ENCODE peak calls at places on chromosomes 13 and 19, in nine cellular contexts. Z, O, Y, U, L, J, K, T and H are unnamed samples. For H3K4me1, the result is how much of the 10 kb centered on the place peaks cover.

GRCh38 chr19:38255759-38256052 is 468 bp downstream of the PPP1R14A start:
- DNase-seq in U (peak), O (no peak), K (no peak), Z (no peak), L (no peak), T (no peak), J (no peak), Y (no peak), H (no peak)

GRCh38 chr13:51549050-51549449 is 35.2 kb upstream of the WDFY2 start:
- DNase-seq in O (no peak), L (no peak), J (peak), U (peak), T (no peak), K (peak), Z (no peak), Y (no peak), H (no peak)

GRCh38 chr19:53193534-53194222 is 520 bp upstream of the ZNF665 start:
- DNase-seq in O (no peak), K (no peak), J (no peak), U (no peak), Z (no peak), L (no peak), T (no peak), Y (no peak), H (no peak)

GRCh38 chr13:99376132-99376531 is 68.9 kb upstream of the GPR183 start:
- DNase-seq in K (no peak), Z (no peak), O (peak), U (peak), L (no peak), J (no peak), Y (no peak), T (no peak), H (no peak)

GRCh38 chr13:93309886-93310520 is 83.4 kb downstream of the GPC6 start:
- DNase-seq in O (no peak), T (no peak), K (no peak), Y (no peak), L (no peak), J (no peak), U (no peak), Z (no peak), H (no peak)

GRCh38 chr13:95367309-95367843 is 66.1 kb upstream of the ABCC4 start:
- DNase-seq in T (no peak), L (no peak), K (no peak), J (no peak), Y (no peak), Z (no peak), U (no peak), O (no peak), H (no peak)

GRCh38 chr13:110944121-110944967 is 29.5 kb upstream of the ANKRD10 start:
- DNase-seq in J (no peak), K (no peak), O (peak), L (no peak), U (peak), Y (no peak), T (no peak), Z (no peak), H (no peak)

GRCh38 chr13:36096411-36097184 is 34.6 kb downstream of the DCLK1 start:
- DNase-seq in J (no peak), U (no peak), T (no peak), Z (no peak), Y (no peak), O (no peak), L (no peak), K (no peak), H (no peak)

GRCh38 chr19:5541456-5541855 is 26.3 kb downstream of the TINCR start:
- DNase-seq in Y (no peak), U (no peak), J (no peak), T (no peak), K (no peak), O (no peak), Z (no peak), L (no peak), H (no peak)

GRCh38 chr13:62207388-62207787 is 791.7 kb upstream of the PCDH20 start:
- DNase-seq in Y (no peak), L (no peak), K (no peak), T (no peak), U (no peak), O (no peak), Z (no peak), J (no peak), H (no peak)

GRCh38 chr13:93534181-93534700 is 307.6 kb downstream of the GPC6 start:
- DNase-seq in L (no peak), K (no peak), O (no peak), J (no peak), Y (no peak), U (no peak), Z (no peak), T (peak), H (no peak)

GRCh38 chr13:94968757-94969086 is 256.4 kb upstream of the SOX21 start:
- DNase-seq in O (no peak), Z (no peak), T (no peak), K (no peak), U (no peak), J (no peak), L (no peak), Y (no peak), H (no peak)

GRCh38 chr13:113209336-113209879 is at the start of gene CUL4A:
- DNase-seq in U (peak), L (peak), T (peak), Z (peak), O (peak), K (peak), J (no peak), Y (peak), H (peak)

GRCh38 chr19:4570423-4570822 is 10.9 kb upstream of the SEMA6B start:
- DNase-seq in T (no peak), L (no peak), K (no peak), O (no peak), U (no peak), J (no peak), Y (no peak), Z (no peak), H (no peak)

GRCh38 chr19:42285546-42285945 is 16.4 kb upstream of the PRR19 start:
- DNase-seq in K (no peak), Y (peak), J (no peak), U (no peak), L (no peak), O (no peak), T (peak), Z (no peak), H (peak)

GRCh38 chr19:37817180-37817911 is 38.0 kb upstream of the ZNF573 start:
- DNase-seq in Y (peak), K (peak), U (peak), O (no peak), T (peak), L (peak), Z (peak), J (no peak), H (peak)

GRCh38 chr13:20209937-20210336 is 17.2 kb upstream of the GJB2 start:
- DNase-seq in Z (no peak), Y (no peak), U (no peak), O (no peak), L (no peak), J (no peak), K (no peak), T (no peak), H (no peak)

GRCh38 chr13:72970956-72971355 is 87.8 kb upstream of the KLF5 start:
- DNase-seq in J (no peak), Y (no peak), L (no peak), U (no peak), T (no peak), O (no peak), Z (no peak), K (no peak), H (no peak)

GRCh38 chr19:19652482-19653295 is 9.2 kb upstream of the GMIP start:
- DNase-seq in U (no peak), O (no peak), J (no peak), K (no peak), Y (no peak), Z (no peak), L (no peak), T (no peak), H (no peak)

GRCh38 chr19:12721656-12722565 is 1.8 kb downstream of the TNPO2 start:
- DNase-seq in Y (peak), L (peak), U (peak), Z (peak), J (no peak), K (peak), T (peak), O (peak), H (peak)

GRCh38 chr13:59625121-59625520 is 538.6 kb downstream of the DIAPH3 start:
- DNase-seq in K (no peak), Z (no peak), O (no peak), J (no peak), L (no peak), T (no peak), Y (no peak), U (no peak), H (no peak)

GRCh38 chr19:56109216-56109615 is 11.9 kb downstream of the ZNF787 start:
- DNase-seq in K (no peak), Y (no peak), O (no peak), Z (no peak), T (no peak), J (no peak), U (no peak), L (no peak), H (no peak)

DNA sequence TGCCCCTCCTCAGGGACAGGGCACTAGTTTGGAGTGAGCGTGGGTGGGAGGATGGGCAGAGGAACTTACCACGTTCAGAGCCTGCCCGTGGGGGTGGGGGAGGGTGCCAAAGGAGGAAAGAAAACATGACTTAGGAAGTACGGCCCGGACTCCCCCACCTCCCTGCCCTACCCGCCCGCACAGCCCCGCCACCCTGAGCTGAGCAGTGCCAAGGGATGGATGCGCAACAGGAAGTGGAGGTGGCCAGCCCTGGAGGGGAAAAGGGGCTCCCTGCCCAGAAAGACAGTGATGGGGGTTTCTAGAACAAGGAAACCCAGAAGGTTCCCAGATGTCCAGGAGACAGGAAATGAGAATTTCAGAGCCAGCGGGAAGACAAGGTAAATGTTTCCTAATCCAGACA is 6.3 kb downstream of the TEAD2 start:
- DNase-seq in J (no peak), Z (peak), T (peak), Y (no peak), O (no peak), L (no peak), U (no peak), K (peak), H (peak)
- H3K4me1 ChIP-seq in J (under half), Z (under half), T (under half), Y (under half), O (under half), L (under half), U (under half), K (under half), H (under half)

GRCh38 chr19:29871143-29871542 is 59.4 kb downstream of the CCNE1 start:
- DNase-seq in T (no peak), Z (no peak), L (no peak), U (no peak), Y (no peak), O (no peak), K (no peak), J (no peak), H (no peak)
- H3K27ac ChIP-seq in T (no peak), Z (no peak), L (no peak), U (no peak), Y (no peak), O (no peak), K (no peak), J (no peak), H (no peak)

DNA sequence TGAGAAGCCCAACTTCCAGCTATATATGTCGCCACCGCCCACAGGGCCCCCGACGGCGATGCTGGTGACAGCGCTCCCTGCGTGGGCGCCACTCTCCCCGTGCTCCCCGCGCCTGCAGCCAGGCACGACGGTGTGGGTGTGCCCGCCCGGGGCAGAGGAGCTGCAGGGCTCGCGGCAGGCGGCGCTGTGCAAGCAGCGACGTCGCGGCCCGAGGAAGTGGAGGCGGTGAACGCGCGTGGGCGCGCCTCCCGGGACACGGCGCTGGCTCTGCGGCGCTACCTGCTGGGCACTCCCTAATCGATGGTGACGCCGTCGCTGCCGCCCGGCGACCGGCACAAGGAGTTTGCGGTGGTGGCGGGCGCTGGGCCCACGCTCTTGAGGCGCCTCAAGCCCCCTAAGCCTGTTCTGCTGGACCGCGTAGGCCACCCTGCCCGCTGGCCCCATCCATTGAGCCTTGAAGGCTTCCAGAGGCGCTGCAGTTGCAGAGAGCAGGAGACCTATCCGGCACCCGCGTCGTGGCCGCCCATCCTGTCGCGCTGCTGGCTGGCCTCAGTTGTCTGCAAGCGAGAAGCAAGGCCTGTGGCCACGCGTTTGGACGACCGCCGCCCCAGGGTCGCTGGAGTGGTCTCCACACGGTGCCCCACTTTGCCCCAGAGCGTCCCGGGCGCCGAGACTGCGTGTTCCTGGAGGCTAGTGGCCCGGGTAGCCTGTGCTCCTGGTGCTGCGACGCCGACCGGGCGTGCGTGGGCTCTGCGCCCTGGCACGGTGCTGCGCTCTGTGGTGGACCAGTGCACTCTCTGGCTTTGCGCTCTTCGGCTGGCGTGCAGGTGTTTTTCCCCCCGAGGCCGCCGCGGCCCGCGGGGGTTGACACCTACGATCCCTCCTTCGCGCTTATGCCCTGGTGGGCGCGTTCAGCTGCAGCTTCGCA is 23.1 kb downstream of the LRFN3 start:
- DNase-seq in J (no peak), T (peak), L (peak), U (peak), Z (no peak), K (peak), Y (no peak), O (no peak), H (peak)
- H3K4me3 ChIP-seq in J (no peak), T (no peak), L (peak), U (no peak), Z (no peak), K (peak), Y (no peak), O (no peak), H (no peak)

GRCh38 chr13:48496271-48496670 is 36.6 kb downstream of the RCBTB2 start:
- DNase-seq in K (no peak), Z (no peak), U (no peak), O (no peak), Y (no peak), L (no peak), T (no peak), J (no peak), H (no peak)

GRCh38 chr13:48493076-48493765 is 39.7 kb downstream of the RCBTB2 start:
- DNase-seq in Y (no peak), K (no peak), T (no peak), Z (no peak), J (no peak), U (no peak), O (no peak), L (peak), H (no peak)

GRCh38 chr13:48493851-48494250 is 39.0 kb downstream of the RCBTB2 start:
- DNase-seq in T (no peak), K (no peak), O (no peak), J (no peak), Z (no peak), L (no peak), Y (no peak), U (no peak), H (no peak)

GRCh38 chr13:48496796-48497195 is 36.1 kb downstream of the RCBTB2 start:
- DNase-seq in T (no peak), O (no peak), Y (no peak), L (no peak), K (no peak), U (no peak), J (no peak), Z (no peak), H (no peak)

DNA sequence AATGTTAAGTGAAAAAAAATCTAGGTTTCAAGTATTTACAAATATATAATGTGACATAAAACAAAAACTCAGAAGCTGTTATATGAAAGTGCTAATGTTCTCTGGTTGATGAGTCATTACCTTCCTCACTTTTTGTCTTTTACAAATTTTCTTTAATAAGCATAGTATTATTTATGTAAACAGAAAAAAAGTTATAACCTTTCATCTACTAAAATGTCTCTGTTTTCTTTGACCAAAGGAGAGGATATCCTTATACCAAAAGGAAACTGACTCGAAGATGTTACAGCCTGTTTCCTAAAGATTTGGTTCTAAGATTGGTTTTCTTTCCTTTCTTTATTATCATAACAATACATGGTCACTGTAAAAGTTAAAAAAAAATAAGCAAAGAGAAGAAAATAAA is 38.0 kb downstream of the RCBTB2 start:
- DNase-seq in Z (no peak), Y (no peak), O (no peak), U (no peak), K (no peak), L (no peak), T (no peak), J (no peak), H (no peak)
- H3K4me1 ChIP-seq in Z (under half), Y (under half), O (under half), U (under half), K (under half), L (half or more), T (under half), J (half or more), H (under half)

GRCh38 chr13:112145221-112146072 is 78.5 kb downstream of the SOX1 start:
- DNase-seq in L (no peak), Z (no peak), K (no peak), U (peak), O (peak), T (no peak), J (no peak), Y (no peak), H (no peak)
- H3K27ac ChIP-seq in L (no peak), Z (no peak), K (no peak), U (peak), O (no peak), T (no peak), J (no peak), Y (no peak), H (no peak)